ENCODE peak calls at places on chromosomes 6 and 20, in four cellular contexts. M is endothelial cell; P is activated T-helper 1 cell treated with anti-CD3 and anti-CD28 coated beads, Interleukin-2, amount 50 U/mL, for 16 hours; Y is EL. K is an unnamed sample.

GRCh38 chr6:88586371-88587157 is 376.9 kb downstream of the RNGTT start:
- DNase-seq in M (no peak), P (no peak), Y (peak), K (peak)

GRCh38 chr6:38068854-38069253 is 249.3 kb downstream of the ZFAND3 start:
- DNase-seq in M (no peak), P (no peak), Y (no peak), K (no peak)

GRCh38 chr6:57089265-57089664 is 723 bp upstream of the ZNF451 start:
- DNase-seq in M (no peak), P (no peak), Y (no peak), K (peak)

GRCh38 chr20:57527728-57528127 is 2.8 kb upstream of the CTCFL start:
- DNase-seq in M (no peak), P (no peak), Y (no peak), K (no peak)

GRCh38 chr20:25480797-25481196 is 73.3 kb downstream of the GINS1 start:
- DNase-seq in M (no peak), P (no peak), Y (no peak), K (no peak)

GRCh38 chr20:63216041-63216848 is at the start of gene YTHDF1:
- DNase-seq in M (peak), P (peak), Y (peak), K (peak)

GRCh38 chr20:58712116-58712822 is 19.7 kb downstream of the NPEPL1 start:
- DNase-seq in M (no peak), P (no peak), Y (no peak), K (peak)

GRCh38 chr6:16392010-16392409 is 153.6 kb downstream of the GMPR start:
- DNase-seq in M (no peak), P (no peak), Y (peak), K (no peak)

GRCh38 chr6:154139894-154140293 is 100.9 kb downstream of the OPRM1 start:
- DNase-seq in M (no peak), P (no peak), Y (no peak), K (no peak)

GRCh38 chr6:15331143-15331542 is 85.3 kb downstream of the JARID2 start:
- DNase-seq in M (no peak), P (no peak), Y (peak), K (no peak)

GRCh38 chr6:10478187-10479040 is 42.7 kb upstream of the GCNT2 start:
- DNase-seq in M (peak), P (no peak), Y (peak), K (peak)

GRCh38 chr6:156556830-156557229 is 220.3 kb upstream of the ARID1B start:
- DNase-seq in M (no peak), P (no peak), Y (no peak), K (no peak)

GRCh38 chr20:56690531-56691175 is 61.5 kb downstream of the TFAP2C start:
- DNase-seq in M (no peak), P (no peak), Y (no peak), K (no peak)

GRCh38 chr20:56788671-56789610 is 159.8 kb downstream of the TFAP2C start:
- DNase-seq in M (no peak), P (no peak), Y (peak), K (no peak)

GRCh38 chr6:112846711-112847110 is 499.6 kb downstream of the RFPL4B start:
- DNase-seq in M (no peak), P (no peak), Y (no peak), K (no peak)

GRCh38 chr20:9186396-9186795 is 117.5 kb downstream of the PLCB4 start:
- DNase-seq in M (no peak), P (no peak), Y (no peak), K (no peak)

GRCh38 chr20:60586417-60587105 is 628.3 kb downstream of the CDH26 start:
- DNase-seq in M (no peak), P (no peak), Y (no peak), K (peak)

GRCh38 chr6:81668615-81669047 is 83.8 kb downstream of the TENT5A start:
- DNase-seq in M (no peak), P (no peak), Y (no peak), K (no peak)

GRCh38 chr6:158991017-158991723 is 8.8 kb downstream of the RSPH3 start:
- DNase-seq in M (no peak), P (no peak), Y (no peak), K (no peak)

GRCh38 chr6:94278146-94278545 is 858.8 kb upstream of the EPHA7 start:
- DNase-seq in M (no peak), P (no peak), Y (no peak), K (no peak)

GRCh38 chr6:118813795-118814194 is 80.2 kb upstream of the ASF1A start:
- DNase-seq in M (no peak), P (no peak), Y (peak), K (no peak)

GRCh38 chr20:43322851-43323250 is 133.1 kb upstream of the PTPRT start:
- DNase-seq in M (no peak), P (no peak), Y (peak), K (no peak)

GRCh38 chr6:4466260-4466659 is 309.9 kb upstream of the CDYL start:
- DNase-seq in M (no peak), P (no peak), Y (peak), K (no peak)

GRCh38 chr20:288956-289692 is 1.4 kb downstream of the C20orf96 start:
- DNase-seq in M (no peak), P (no peak), Y (no peak), K (no peak)

GRCh38 chr6:137102851-137103492 is 58.2 kb upstream of the IL20RA start:
- DNase-seq in M (no peak), P (no peak), Y (no peak), K (no peak)

GRCh38 chr6:114342826-114343781 is at the start of gene HS3ST5:
- DNase-seq in M (peak), P (no peak), Y (peak), K (peak)

K was measured in D341Med.